ENCODE peak calls at places on chromosome 6, in six cellular contexts. E, Z, L, N, O and S are unnamed samples.

GRCh38 chr6:84284428-84285033 is 57.1 kb upstream of the CEP162 start:
- DNase-seq in E (no peak), Z (no peak), L (peak), N (no peak), O (no peak), S (no peak)

GRCh38 chr6:158047563-158048323 is 66.1 kb downstream of the SYNJ2 start:
- DNase-seq in E (no peak), Z (no peak), L (no peak), N (no peak), O (no peak), S (no peak)

GRCh38 chr6:145728986-145729385 is 6.3 kb downstream of the EPM2A start:
- DNase-seq in E (no peak), Z (no peak), L (no peak), N (no peak), O (no peak), S (no peak)

GRCh38 chr6:17389274-17389847 is 4.0 kb upstream of the CAP2 start:
- DNase-seq in E (no peak), Z (no peak), L (peak), N (no peak), O (no peak), S (no peak)

GRCh38 chr6:87154641-87155271 is 609 bp upstream of the ZNF292 start:
- DNase-seq in E (no peak), Z (peak), L (peak), N (peak), O (no peak), S (no peak)

GRCh38 chr6:31114970-31115849 is 610 bp downstream of the PSORS1C1 start:
- DNase-seq in E (no peak), Z (no peak), L (peak), N (no peak), O (no peak), S (no peak)

GRCh38 chr6:118719351-118720124 is 68.1 kb upstream of the CEP85L start:
- DNase-seq in E (no peak), Z (no peak), L (no peak), N (no peak), O (no peak), S (no peak)

GRCh38 chr6:16316741-16317251 is 78.4 kb downstream of the GMPR start:
- DNase-seq in E (no peak), Z (peak), L (peak), N (no peak), O (peak), S (no peak)

GRCh38 chr6:56744528-56744927 is 101.8 kb upstream of the DST start:
- DNase-seq in E (no peak), Z (no peak), L (no peak), N (no peak), O (no peak), S (no peak)

GRCh38 chr6:7230956-7231713 is 81.9 kb downstream of the SSR1 start:
- DNase-seq in E (no peak), Z (no peak), L (no peak), N (no peak), O (no peak), S (peak)

GRCh38 chr6:50720623-50721022 is 7.3 kb downstream of the TFAP2D start:
- DNase-seq in E (no peak), Z (no peak), L (peak), N (no peak), O (no peak), S (no peak)